ENCODE peak calls at places on chromosomes 7 and 10, in four cellular contexts. C, P, L and U are unnamed samples.

GRCh38 chr10:48802611-48803046 is 118.0 kb downstream of the WDFY4 start:
- DNase-seq in C (no peak), L (no peak), P (no peak), U (no peak)

GRCh38 chr7:8442814-8443304 is 9.4 kb downstream of the NXPH1 start:
- DNase-seq in L (no peak), P (peak), C (peak), U (peak)

GRCh38 chr10:35934637-35934995 is 292.5 kb upstream of the FZD8 start:
- DNase-seq in C (no peak), L (no peak), P (no peak), U (no peak)

GRCh38 chr7:66640802-66641525 is 12.3 kb downstream of the KCTD7 start:
- DNase-seq in L (peak), P (no peak), C (no peak), U (no peak)

GRCh38 chr7:127632276-127632910 is 14.5 kb upstream of the PAX4 start:
- DNase-seq in P (no peak), L (no peak), C (no peak), U (no peak)

GRCh38 chr7:139602143-139602722 is 78.7 kb downstream of the CLEC2L start:
- DNase-seq in P (peak), C (no peak), L (peak), U (peak)

GRCh38 chr7:138875794-138876193 is 77.8 kb upstream of the ATP6V0A4 start:
- DNase-seq in C (no peak), L (no peak), P (no peak), U (no peak)

GRCh38 chr7:110065112-110065511 is 1025.8 kb upstream of the LRRN3 start:
- DNase-seq in L (no peak), P (no peak), C (no peak), U (no peak)

GRCh38 chr10:624605-625334 is 64.7 kb downstream of the DIP2C start:
- DNase-seq in C (peak), P (peak), L (peak), U (peak)

GRCh38 chr10:72693599-72693915 is 1.6 kb downstream of the MCU start:
- DNase-seq in P (no peak), L (no peak), C (no peak), U (no peak)

GRCh38 chr10:74189999-74190421 is 39.0 kb downstream of the ADK start:
- DNase-seq in P (peak), L (peak), C (no peak), U (no peak)

GRCh38 chr7:130966246-130967009 is 232.4 kb upstream of the KLF14 start:
- DNase-seq in L (no peak), C (no peak), P (no peak), U (no peak)

GRCh38 chr10:132899751-132900065 is 42.7 kb downstream of the CFAP46 start:
- DNase-seq in L (no peak), P (no peak), C (no peak), U (no peak)

GRCh38 chr10:8061274-8062211 is 7.1 kb downstream of the GATA3 start:
- DNase-seq in P (peak), C (no peak), L (no peak), U (no peak)

GRCh38 chr7:90613088-90613498 is 17.0 kb downstream of the CDK14 start:
- DNase-seq in L (no peak), P (no peak), C (no peak), U (no peak)

GRCh38 chr10:121698336-121698735 is 100.1 kb upstream of the FGFR2 start:
- DNase-seq in P (no peak), L (no peak), C (no peak), U (no peak)

GRCh38 chr7:134587736-134588135 is 38.8 kb downstream of the AKR1B15 start:
- DNase-seq in C (no peak), P (no peak), L (no peak), U (no peak)

GRCh38 chr10:132052124-132052523 is 13.6 kb upstream of the JAKMIP3 start:
- DNase-seq in C (no peak), L (no peak), P (no peak), U (no peak)

GRCh38 chr7:138980575-138981285 is 459 bp downstream of the KIAA1549 start:
- DNase-seq in P (no peak), C (peak), L (no peak), U (no peak)

GRCh38 chr10:131732631-131733127 is 168.1 kb upstream of the PPP2R2D start:
- DNase-seq in L (peak), C (no peak), P (no peak), U (no peak)

GRCh38 chr7:70338061-70338460 is 739.8 kb downstream of the AUTS2 start:
- DNase-seq in P (no peak), C (no peak), L (no peak), U (no peak)
- TF ChIP-seq ELF4 in P (no peak), C (no peak), L (no peak), U (no peak)

GRCh38 chr7:28395806-28396205 is 16.5 kb upstream of the CREB5 start:
- DNase-seq in P (no peak), L (no peak), C (no peak), U (no peak)

GRCh38 chr7:28406192-28406591 is 6.1 kb upstream of the CREB5 start:
- DNase-seq in L (no peak), P (no peak), C (peak), U (no peak)

GRCh38 chr7:28405662-28406061 is 6.7 kb upstream of the CREB5 start:
- DNase-seq in P (no peak), L (no peak), C (no peak), U (no peak)

GRCh38 chr7:28395404-28395803 is 16.9 kb upstream of the CREB5 start:
- DNase-seq in L (no peak), C (no peak), P (no peak), U (no peak)

GRCh38 chr7:28400838-28401360 is 11.4 kb upstream of the CREB5 start:
- DNase-seq in P (no peak), C (no peak), L (no peak), U (no peak)
- TF ChIP-seq ELF4 in P (no peak), C (no peak), L (no peak), U (no peak)

DNA sequence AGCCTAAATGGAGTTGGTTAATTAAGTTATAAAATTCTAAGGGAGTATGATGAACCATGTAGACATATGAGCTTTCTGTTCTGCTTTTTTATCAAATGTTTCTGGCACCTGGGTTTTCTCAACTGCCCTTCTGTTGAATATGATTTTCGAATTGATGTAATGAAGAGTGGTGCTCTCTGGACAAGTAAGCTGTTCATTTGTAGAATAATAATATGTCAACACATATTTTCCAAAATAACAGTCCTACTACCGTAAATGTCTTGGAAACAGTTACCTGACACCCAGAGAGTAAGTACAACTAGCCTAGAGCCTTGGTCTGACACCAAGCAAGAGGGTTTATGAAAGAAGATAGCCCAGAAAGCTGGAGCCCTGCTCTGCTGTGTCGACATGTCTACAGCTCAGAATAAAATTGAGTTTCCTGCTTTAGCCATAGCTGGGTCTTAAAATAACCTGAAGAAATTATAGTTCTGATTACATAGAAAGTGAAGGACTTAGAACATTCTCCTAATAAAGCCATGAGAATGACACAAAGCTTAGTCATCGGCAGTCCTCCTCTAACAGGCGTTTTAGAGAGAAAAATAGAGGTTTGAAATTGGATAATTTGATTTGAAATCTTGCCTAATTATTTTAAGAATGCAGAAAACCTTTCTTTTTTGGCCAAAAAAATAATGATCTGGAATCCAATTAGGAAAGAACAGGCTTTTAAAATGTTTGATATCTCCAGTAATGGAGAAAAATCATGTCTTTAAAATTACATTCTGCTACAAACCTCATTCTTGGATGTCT is 25.1 kb downstream of the HDAC9 start:
- DNase-seq in C (no peak), L (no peak), P (no peak), U (no peak)
- TF ChIP-seq ELF4 in C (no peak), L (no peak), P (no peak), U (no peak)

GRCh38 chr10:24257588-24257987 is 48.6 kb downstream of the KIAA1217 start:
- DNase-seq in P (no peak), L (no peak), C (no peak), U (no peak)

GRCh38 chr10:24259365-24260125 is 50.6 kb downstream of the KIAA1217 start:
- DNase-seq in C (no peak), L (no peak), P (no peak), U (no peak)

GRCh38 chr10:24261627-24262026 is 52.7 kb downstream of the KIAA1217 start:
- DNase-seq in L (no peak), C (no peak), P (no peak), U (no peak)

GRCh38 chr10:24262929-24263653 is 54.2 kb downstream of the KIAA1217 start:
- DNase-seq in C (no peak), L (no peak), P (no peak), U (no peak)
- TF ChIP-seq ELF4 in C (no peak), L (no peak), P (no peak), U (no peak)